ENCODE peak calls at places on chromosome 14, in four cellular contexts. O, K, G and N are unnamed samples.

GRCh38 chr14:54446201-54446693 is 5.1 kb upstream of the CNIH1 start:
- DNase-seq in O (no peak), K (no peak), G (no peak), N (peak; percentile 32)

GRCh38 chr14:50311337-50311973 is 574 bp downstream of the L2HGDH start:
- DNase-seq in O (no peak), K (no peak), G (no peak), N (no peak)

GRCh38 chr14:91545946-91546716 is 36.0 kb upstream of the PPP4R3A start:
- DNase-seq in O (no peak), K (no peak), G (no peak), N (peak; percentile 10)

GRCh38 chr14:73264080-73264895 is 27.0 kb downstream of the PAPLN start:
- DNase-seq in O (no peak), K (no peak), G (no peak), N (no peak)

GRCh38 chr14:60215520-60216195 is 33.4 kb upstream of the PPM1A start:
- DNase-seq in O (no peak), K (no peak), G (no peak), N (no peak)

GRCh38 chr14:69084023-69084422 is 68.9 kb downstream of the DCAF5 start:
- DNase-seq in O (no peak), K (no peak), G (no peak), N (no peak)

GRCh38 chr14:55152052-55152753 is 23.2 kb downstream of the LGALS3 start:
- DNase-seq in O (no peak), K (no peak), G (no peak), N (peak; percentile 61)

GRCh38 chr14:29851397-29851796 is 76.2 kb downstream of the PRKD1 start:
- DNase-seq in O (no peak), K (no peak), G (no peak), N (peak; percentile 8)

GRCh38 chr14:99129211-99129696 is 142.7 kb downstream of the BCL11B start:
- DNase-seq in O (no peak), K (no peak), G (no peak), N (no peak)

GRCh38 chr14:90400904-90401561 is 4.2 kb downstream of the CALM1 start:
- DNase-seq in O (no peak), K (no peak), G (no peak), N (no peak)

GRCh38 chr14:93105362-93105761 is 10.4 kb downstream of the ITPK1 start:
- DNase-seq in O (no peak), K (peak; percentile 51), G (no peak), N (peak; percentile 83)

GRCh38 chr14:78403278-78403815 is 233.2 kb downstream of the NRXN3 start:
- DNase-seq in O (no peak), K (no peak), G (no peak), N (peak; percentile 96)